ENCODE peak calls at places on chromosomes 16 and 17, in nine cellular contexts. U, Y, F, E, L, C, B, R and W are unnamed samples.

GRCh38 chr17:39782481-39782880 is 44.7 kb downstream of the GRB7 start:
- DNase-seq in U (no peak), Y (no peak), F (no peak), E (no peak), L (no peak), C (no peak), B (no peak), R (no peak), W (no peak)

GRCh38 chr17:17462048-17462824 is 14.6 kb upstream of the MED9 start:
- DNase-seq in U (no peak), Y (no peak), F (no peak), E (no peak), L (no peak), C (no peak), B (no peak), R (no peak), W (no peak)

GRCh38 chr16:46629331-46629843 is 8.2 kb upstream of the SHCBP1 start:
- DNase-seq in U (no peak), Y (no peak), F (no peak), E (no peak), L (no peak), C (no peak), B (peak), R (no peak), W (no peak)

GRCh38 chr16:27408602-27409031 is 6.6 kb downstream of the IL21R start:
- DNase-seq in U (no peak), Y (no peak), F (no peak), E (no peak), L (no peak), C (no peak), B (no peak), R (no peak), W (no peak)

GRCh38 chr16:85394511-85395206 is 218.5 kb upstream of the GSE1 start:
- DNase-seq in U (peak), Y (peak), F (no peak), E (no peak), L (no peak), C (no peak), B (no peak), R (no peak), W (no peak)

GRCh38 chr17:42683407-42684031 is 1.2 kb downstream of the CNTNAP1 start:
- DNase-seq in U (peak), Y (peak), F (no peak), E (no peak), L (no peak), C (no peak), B (no peak), R (no peak), W (no peak)

GRCh38 chr17:32815460-32815859 is 61.5 kb downstream of the MYO1D start:
- DNase-seq in U (no peak), Y (no peak), F (no peak), E (no peak), L (no peak), C (no peak), B (no peak), R (no peak), W (no peak)

GRCh38 chr16:14205666-14206065 is 134.5 kb downstream of the MRTFB start:
- DNase-seq in U (no peak), Y (no peak), F (no peak), E (no peak), L (no peak), C (no peak), B (no peak), R (no peak), W (no peak)

GRCh38 chr17:1232786-1233185 is 37.5 kb upstream of the BHLHA9 start:
- DNase-seq in U (no peak), Y (no peak), F (no peak), E (no peak), L (no peak), C (no peak), B (no peak), R (no peak), W (no peak)